ENCODE peak calls at places on chromosomes 13 and 19, in eight cellular contexts. H is DND-41; C is OCI-LY7; A is activated CD4-positive, alpha-beta T cell treated with anti-CD3 and anti-CD28 coated beads, Interleukin-2, amount 10 ng/mL, durations not matched to agents 7 days and 5 days; Y is activated T-helper 1 cell treated with anti-CD3 and anti-CD28 coated beads, Interleukin-2, amount 50 U/mL, for 16 hours; V is CD4-positive, CD25-positive, alpha-beta regulatory T cell; S is activated CD8-positive, alpha-beta memory T cell treated with anti-CD3 and anti-CD28 coated beads for 48 hours; P is stimulated activated effector memory CD8-positive, alpha-beta T cell treated with anti-CD3 and anti-CD28 coated beads, Interleukin-12 subunit alpha, Interleukin-12 subunit beta, amount 100 ng/mL, for 72 hours. F is an unnamed sample.

GRCh38 chr19:13190781-13191540 is 40.8 kb downstream of the IER2 start:
- DNase-seq in A (no peak), C (no peak), P (no peak), H (no peak), Y (no peak), S (no peak), V (peak; percentile 32), F (no peak)

GRCh38 chr13:44230736-44231135 is 142.9 kb upstream of the SERP2 start:
- DNase-seq in S (no peak), C (no peak), P (no peak), V (no peak), A (no peak), H (no peak), Y (no peak), F (no peak)

GRCh38 chr19:6738726-6739389 is 622 bp upstream of the TRIP10 start:
- DNase-seq in V (no peak), C (peak; percentile 30), A (peak; percentile 35), H (no peak), S (no peak), P (peak; percentile 31), Y (no peak), F (no peak)

GRCh38 chr13:111900390-111901180 is 166.4 kb upstream of the SOX1 start:
- DNase-seq in H (no peak), S (no peak), C (no peak), A (no peak), P (no peak), Y (no peak), V (no peak), F (no peak)

GRCh38 chr19:13132471-13133166 is 14.6 kb downstream of the NACC1 start:
- DNase-seq in C (no peak), S (no peak), V (peak; percentile 73), A (peak; percentile 66), H (no peak), Y (peak; percentile 27), P (peak; percentile 41), F (no peak)

GRCh38 chr19:40756502-40757110 is 5.6 kb downstream of the SNRPA start:
- DNase-seq in A (no peak), Y (no peak), V (no peak), S (no peak), H (no peak), C (no peak), P (peak; percentile 43), F (no peak)

GRCh38 chr13:105991622-105992254 is 543.7 kb downstream of the EFNB2 start:
- DNase-seq in P (no peak), A (no peak), C (no peak), S (no peak), Y (no peak), H (no peak), V (no peak), F (peak; percentile 62)

GRCh38 chr13:70964124-70964523 is 855.9 kb upstream of the KLHL1 start:
- DNase-seq in C (no peak), S (no peak), A (no peak), V (no peak), H (no peak), P (no peak), Y (no peak), F (no peak)

GRCh38 chr13:98503175-98504028 is 73.5 kb downstream of the STK24 start:
- DNase-seq in H (no peak), C (no peak), Y (no peak), A (no peak), V (no peak), P (no peak), S (no peak), F (no peak)

GRCh38 chr19:19214892-19215291 is 3.1 kb downstream of the NCAN start:
- DNase-seq in V (no peak), H (peak; percentile 83), A (peak; percentile 53), C (peak; percentile 30), S (no peak), P (no peak), Y (no peak), F (no peak)

GRCh38 chr19:1789282-1790020 is 22.6 kb downstream of the ATP8B3 start:
- DNase-seq in Y (no peak), A (no peak), P (no peak), S (no peak), C (no peak), V (no peak), H (no peak), F (no peak)

GRCh38 chr13:104593251-104593576 is 1527.0 kb upstream of the SLC10A2 start:
- DNase-seq in C (no peak), S (no peak), V (no peak), A (no peak), P (no peak), Y (no peak), H (no peak), F (no peak)

GRCh38 chr13:111177081-111177711 is 62.1 kb downstream of the ARHGEF7 start:
- DNase-seq in Y (no peak), A (peak; percentile 60), P (no peak), H (peak; percentile 90), C (no peak), V (peak; percentile 62), S (no peak), F (no peak)

GRCh38 chr19:18845961-18846360 is 14.2 kb downstream of the UPF1 start:
- DNase-seq in Y (no peak), C (no peak), H (no peak), A (no peak), P (no peak), V (no peak), S (no peak), F (no peak)

GRCh38 chr19:40530091-40530901 is 46.4 kb upstream of the SHKBP1 start:
- DNase-seq in S (no peak), P (no peak), Y (peak; percentile 3), A (peak; percentile 29), C (peak; percentile 42), V (no peak), H (no peak), F (no peak)

GRCh38 chr13:93716623-93717022 is 490.0 kb downstream of the GPC6 start:
- DNase-seq in S (no peak), P (no peak), C (no peak), H (no peak), Y (no peak), V (no peak), A (no peak), F (no peak)

GRCh38 chr13:41914552-41914951 is 46.4 kb downstream of the VWA8 start:
- DNase-seq in S (no peak), H (no peak), P (no peak), A (no peak), Y (no peak), V (no peak), C (no peak), F (no peak)

GRCh38 chr19:6213696-6214585 is 65.8 kb downstream of the MLLT1 start:
- DNase-seq in A (no peak), H (no peak), S (no peak), C (no peak), Y (no peak), V (no peak), P (no peak), F (no peak)

GRCh38 chr13:110538632-110539031 is 22.9 kb downstream of the RAB20 start:
- DNase-seq in P (no peak), S (no peak), C (no peak), V (peak; percentile 23), Y (no peak), H (no peak), A (no peak), F (no peak)

GRCh38 chr19:46211201-46211881 is 18.2 kb upstream of the IGFL1 start:
- DNase-seq in S (no peak), H (no peak), Y (no peak), V (no peak), P (no peak), A (no peak), C (no peak), F (peak; percentile 44)

GRCh38 chr13:48334534-48335127 is 31.1 kb downstream of the RB1 start:
- DNase-seq in S (no peak), A (peak; percentile 31), H (no peak), Y (no peak), C (peak; percentile 65), V (peak; percentile 77), P (no peak), F (no peak)

GRCh38 chr19:57708641-57709354 is at the start of gene ZNF154:
- DNase-seq in A (peak; percentile 68), H (peak; percentile 44), C (no peak), Y (peak; percentile 8), V (peak; percentile 47), P (no peak), S (no peak), F (no peak)

GRCh38 chr19:42108527-42109389 is 23.5 kb downstream of the POU2F2 start:
- DNase-seq in C (peak; percentile 95), H (peak; percentile 88), P (peak; percentile 82), Y (peak; percentile 78), A (peak; percentile 93), S (peak; percentile 82), V (peak; percentile 93), F (peak; percentile 33)

GRCh38 chr13:30792257-30793000 is 57.1 kb downstream of the ALOX5AP start:
- DNase-seq in V (no peak), C (no peak), H (no peak), Y (no peak), P (no peak), A (no peak), S (no peak), F (peak; percentile 75)

GRCh38 chr19:1057185-1057857 is 9.6 kb upstream of the ARHGAP45 start:
- DNase-seq in P (no peak), H (peak; percentile 57), V (peak; percentile 77), C (peak; percentile 70), Y (no peak), A (peak; percentile 39), S (no peak), F (no peak)

GRCh38 chr13:112448621-112449544 is 72.7 kb downstream of the SPACA7 start:
- DNase-seq in H (no peak), A (no peak), V (no peak), C (no peak), S (no peak), P (no peak), Y (no peak), F (no peak)

GRCh38 chr13:52097197-52097596 is 31.7 kb downstream of the NEK5 start:
- DNase-seq in P (no peak), A (no peak), V (no peak), C (no peak), S (no peak), H (no peak), Y (no peak), F (no peak)

GRCh38 chr19:7199613-7200533 is 94.3 kb downstream of the INSR start:
- DNase-seq in V (no peak), A (no peak), C (peak; percentile 34), S (no peak), P (no peak), Y (no peak), H (no peak), F (peak; percentile 38)

GRCh38 chr13:93875527-93875926 is 604.0 kb downstream of the DCT start:
- DNase-seq in P (no peak), C (no peak), V (no peak), Y (no peak), H (no peak), S (no peak), A (no peak), F (no peak)